ENCODE peak calls at places on chromosomes 2 and 18, in ten cellular contexts. B is HepG2, Y is A549, E is ovary, C is sigmoid colon, X is transverse colon, F is SK-N-SH, W is H1, M is tibial nerve, G is GM12878. V is an unnamed sample. For H3K4me1, the result is how much of the 10 kb centered on the place peaks cover.

GRCh38 chr2:30706534-30707303 is 100.5 kb downstream of the CAPN13 start:
- DNase-seq in C (peak), E (peak), B (peak), F (peak), W (peak), G (peak), X (peak), M (peak), Y (peak), V (peak)

GRCh38 chr2:240791821-240792657 is 28.0 kb downstream of the KIF1A start:
- DNase-seq in Y (no peak), E (peak), F (no peak), G (no peak), X (no peak), W (no peak), B (no peak), M (no peak), C (peak), V (no peak)

GRCh38 chr2:126700073-126700581 is 44.2 kb downstream of the GYPC start:
- DNase-seq in M (no peak), B (no peak), C (no peak), F (no peak), Y (no peak), X (no peak), G (no peak), E (peak), W (no peak), V (no peak)

GRCh38 chr2:61688369-61689334 is 150.5 kb upstream of the XPO1 start:
- DNase-seq in F (no peak), M (no peak), X (no peak), G (no peak), C (no peak), E (no peak), B (no peak), W (peak), Y (no peak), V (no peak)

GRCh38 chr2:105934467-105934866 is 189.8 kb downstream of the NCK2 start:
- DNase-seq in Y (no peak), X (no peak), C (no peak), W (no peak), M (no peak), B (peak), F (no peak), G (no peak), E (no peak), V (no peak)

GRCh38 chr2:96185516-96185915 is 23.1 kb downstream of the STARD7 start:
- DNase-seq in W (no peak), E (no peak), Y (no peak), B (no peak), X (no peak), C (no peak), M (no peak), G (no peak), F (no peak), V (no peak)

GRCh38 chr2:185188656-185189055 is 549.9 kb upstream of the FSIP2 start:
- DNase-seq in B (no peak), W (no peak), C (no peak), F (no peak), G (no peak), M (no peak), E (no peak), X (no peak), Y (no peak), V (no peak)

GRCh38 chr2:28391564-28392296 is 928 bp upstream of the FOSL2 start:
- DNase-seq in E (peak), M (peak), Y (peak), F (peak), G (no peak), B (peak), X (peak), C (peak), W (peak), V (peak)

GRCh38 chr18:58856881-58857280 is 7.8 kb upstream of the ZNF532 start:
- DNase-seq in Y (peak), G (no peak), M (no peak), E (no peak), W (no peak), C (peak), F (no peak), X (no peak), B (no peak), V (no peak)

GRCh38 chr18:35466815-35467623 is 30.7 kb downstream of the INO80C start:
- DNase-seq in Y (no peak), G (no peak), W (no peak), M (no peak), F (no peak), B (no peak), E (no peak), C (no peak), X (no peak), V (no peak)

GRCh38 chr2:207766697-207767460 is 2.8 kb downstream of the FZD5 start:
- DNase-seq in Y (no peak), B (peak), G (no peak), M (no peak), F (no peak), E (peak), C (no peak), X (peak), W (peak), V (peak)

GRCh38 chr18:45503988-45504387 is 111.3 kb upstream of the SLC14A2 start:
- DNase-seq in W (no peak), B (no peak), E (no peak), F (no peak), Y (no peak), G (no peak), C (no peak), M (no peak), X (no peak), V (no peak)

GRCh38 chr2:6325616-6326015 is 540.1 kb downstream of the CMPK2 start:
- DNase-seq in M (no peak), C (no peak), G (no peak), X (no peak), B (no peak), F (no peak), W (peak), Y (no peak), E (no peak), V (no peak)

GRCh38 chr2:208025814-208026184 is 472 bp upstream of the PLEKHM3 start:
- DNase-seq in G (no peak), C (no peak), X (no peak), M (no peak), Y (no peak), B (no peak), W (no peak), F (peak), E (peak), V (no peak)

GRCh38 chr18:79522451-79523220 is 126.9 kb downstream of the NFATC1 start:
- DNase-seq in W (peak), E (peak), M (no peak), F (no peak), C (peak), Y (no peak), B (no peak), X (peak), G (no peak), V (no peak)

GRCh38 chr2:88764850-88765153 is 73.3 kb downstream of the RPIA start:
- DNase-seq in F (no peak), Y (no peak), B (no peak), X (no peak), W (peak), C (no peak), M (no peak), E (no peak), G (no peak), V (no peak)

GRCh38 chr2:118860506-118860905 is 13.1 kb upstream of the EN1 start:
- DNase-seq in C (no peak), M (no peak), F (no peak), W (no peak), Y (no peak), E (no peak), X (no peak), G (no peak), B (no peak), V (no peak)

GRCh38 chr18:35387367-35387685 is 10.2 kb upstream of the ZNF396 start:
- DNase-seq in F (no peak), G (no peak), E (no peak), Y (no peak), C (no peak), B (no peak), M (no peak), W (no peak), X (no peak), V (no peak)

GRCh38 chr2:105888625-105889024 is 143.9 kb downstream of the NCK2 start:
- DNase-seq in M (no peak), X (no peak), Y (peak), G (no peak), W (no peak), B (peak), C (no peak), E (no peak), F (no peak), V (no peak)

GRCh38 chr2:152056418-152056817 is 42.4 kb downstream of the CACNB4 start:
- DNase-seq in C (no peak), W (no peak), F (no peak), Y (no peak), X (no peak), M (no peak), E (no peak), G (no peak), B (no peak), V (no peak)

GRCh38 chr2:33442528-33443069 is 33.9 kb upstream of the RASGRP3 start:
- DNase-seq in E (no peak), Y (no peak), W (no peak), G (no peak), F (no peak), B (no peak), C (no peak), M (no peak), X (no peak), V (no peak)

GRCh38 chr2:126658910-126659613 is 3.1 kb downstream of the GYPC start:
- DNase-seq in W (no peak), C (peak), B (no peak), G (peak), X (peak), F (no peak), E (peak), Y (no peak), M (peak), V (peak)

GRCh38 chr2:170336916-170337315 is 159.0 kb downstream of the MYO3B start:
- DNase-seq in X (no peak), C (no peak), W (no peak), E (no peak), B (no peak), Y (no peak), F (no peak), G (no peak), M (no peak), V (no peak)

GRCh38 chr2:222268311-222268980 is 30.4 kb downstream of the PAX3 start:
- DNase-seq in M (no peak), E (no peak), B (no peak), W (no peak), F (no peak), C (no peak), Y (no peak), X (no peak), G (no peak), V (no peak)

GRCh38 chr2:205161156-205161555 is 521.1 kb upstream of the NRP2 start:
- DNase-seq in G (no peak), W (no peak), C (no peak), F (no peak), X (no peak), Y (no peak), M (no peak), B (no peak), E (no peak), V (no peak)

GRCh38 chr18:77087391-77088141 is 45.0 kb downstream of the MBP start:
- DNase-seq in B (no peak), C (peak), G (no peak), X (peak), M (no peak), W (peak), E (peak), Y (no peak), F (no peak), V (peak)

GRCh38 chr2:109164739-109165221 is 35.8 kb downstream of the SH3RF3 start:
- DNase-seq in Y (no peak), E (no peak), G (no peak), F (no peak), X (no peak), B (no peak), M (peak), W (no peak), C (peak), V (no peak)

GRCh38 chr18:9038277-9038871 is 64.1 kb upstream of the NDUFV2 start:
- DNase-seq in X (no peak), W (no peak), Y (no peak), E (no peak), G (no peak), C (no peak), B (no peak), M (no peak), F (no peak), V (no peak)

GRCh38 chr2:16700566-16701259 is 35.1 kb upstream of the CYRIA start:
- DNase-seq in C (no peak), M (no peak), G (no peak), E (no peak), W (no peak), Y (no peak), B (no peak), F (no peak), X (no peak), V (no peak)

GRCh38 chr18:43422483-43422882 is 145.2 kb upstream of the SYT4 start:
- DNase-seq in E (no peak), M (no peak), G (no peak), C (no peak), X (no peak), Y (peak), F (peak), W (no peak), B (no peak), V (no peak)

GRCh38 chr2:36480596-36480995 is 117.4 kb downstream of the FEZ2 start:
- DNase-seq in B (no peak), G (no peak), Y (no peak), W (no peak), E (no peak), M (no peak), F (no peak), X (no peak), C (no peak), V (no peak)

GRCh38 chr18:25349131-25349925 is 2.6 kb downstream of the ZNF521 start:
- DNase-seq in X (peak), M (no peak), B (no peak), C (peak), F (peak), G (no peak), W (peak), E (peak), Y (no peak), V (no peak)

GRCh38 chr2:38706846-38707345 is 41.0 kb downstream of the GALM start:
- DNase-seq in E (no peak), F (no peak), G (no peak), B (no peak), Y (no peak), M (no peak), W (no peak), X (no peak), C (no peak), V (no peak)

GRCh38 chr2:51387235-51387634 is 355.3 kb upstream of the NRXN1 start:
- DNase-seq in X (no peak), C (no peak), G (no peak), E (no peak), B (no peak), W (no peak), F (no peak), M (no peak), Y (no peak), V (no peak)

GRCh38 chr2:104177179-104177578 is 676.7 kb upstream of the POU3F3 start:
- DNase-seq in G (no peak), M (no peak), C (no peak), B (no peak), F (no peak), W (no peak), X (no peak), Y (peak), E (no peak), V (no peak)

GRCh38 chr2:205321240-205321639 is 361.1 kb upstream of the NRP2 start:
- DNase-seq in C (no peak), F (no peak), E (no peak), G (no peak), X (no peak), Y (no peak), B (no peak), W (no peak), M (no peak), V (no peak)

GRCh38 chr2:237723023-237723422 is 75.6 kb upstream of the RBM44 start:
- DNase-seq in F (no peak), B (no peak), W (no peak), M (no peak), X (no peak), C (no peak), E (no peak), Y (no peak), G (no peak), V (no peak)

GRCh38 chr2:237721828-237722227 is 76.8 kb upstream of the RBM44 start:
- DNase-seq in G (no peak), F (no peak), C (no peak), M (no peak), W (no peak), X (no peak), B (no peak), E (no peak), Y (no peak), V (no peak)

GRCh38 chr2:237722616-237723015 is 76.0 kb upstream of the RBM44 start:
- DNase-seq in X (no peak), F (no peak), B (no peak), M (no peak), E (no peak), W (no peak), G (no peak), C (peak), Y (no peak), V (no peak)

GRCh38 chr2:237720444-237720843 is 78.1 kb upstream of the RBM44 start:
- DNase-seq in Y (no peak), W (peak), X (no peak), M (no peak), G (no peak), C (no peak), B (no peak), F (no peak), E (no peak), V (no peak)

GRCh38 chr2:237720962-237721361 is 77.6 kb upstream of the RBM44 start:
- DNase-seq in W (no peak), E (no peak), B (no peak), F (no peak), X (no peak), M (no peak), G (no peak), C (peak), Y (no peak), V (no peak)
- H3K4me1 ChIP-seq in W (under half), E (under half), B (under half), F (half or more), X (under half), M (under half), G (under half), C (under half), Y (under half), V (under half)

GRCh38 chr2:42764096-42764495 is at the start of gene OXER1:
- DNase-seq in G (no peak), X (no peak), B (no peak), C (peak), W (no peak), F (peak), Y (no peak), E (no peak), M (no peak), V (no peak)
- TF ChIP-seq EP300 in G (no peak), X (no peak), B (no peak), C (no peak), W (no peak), F (no peak), Y (no peak), E (no peak), M (no peak), V (no peak)

GRCh38 chr2:85711578-85712060 is 17.5 kb downstream of the GNLY start:
- DNase-seq in Y (no peak), F (no peak), M (no peak), B (no peak), X (no peak), W (no peak), E (no peak), G (no peak), C (no peak), V (no peak)
- H3K4me1 ChIP-seq in Y (under half), F (under half), M (under half), B (under half), X (under half), W (under half), E (under half), G (under half), C (under half), V (half or more)

DNA sequence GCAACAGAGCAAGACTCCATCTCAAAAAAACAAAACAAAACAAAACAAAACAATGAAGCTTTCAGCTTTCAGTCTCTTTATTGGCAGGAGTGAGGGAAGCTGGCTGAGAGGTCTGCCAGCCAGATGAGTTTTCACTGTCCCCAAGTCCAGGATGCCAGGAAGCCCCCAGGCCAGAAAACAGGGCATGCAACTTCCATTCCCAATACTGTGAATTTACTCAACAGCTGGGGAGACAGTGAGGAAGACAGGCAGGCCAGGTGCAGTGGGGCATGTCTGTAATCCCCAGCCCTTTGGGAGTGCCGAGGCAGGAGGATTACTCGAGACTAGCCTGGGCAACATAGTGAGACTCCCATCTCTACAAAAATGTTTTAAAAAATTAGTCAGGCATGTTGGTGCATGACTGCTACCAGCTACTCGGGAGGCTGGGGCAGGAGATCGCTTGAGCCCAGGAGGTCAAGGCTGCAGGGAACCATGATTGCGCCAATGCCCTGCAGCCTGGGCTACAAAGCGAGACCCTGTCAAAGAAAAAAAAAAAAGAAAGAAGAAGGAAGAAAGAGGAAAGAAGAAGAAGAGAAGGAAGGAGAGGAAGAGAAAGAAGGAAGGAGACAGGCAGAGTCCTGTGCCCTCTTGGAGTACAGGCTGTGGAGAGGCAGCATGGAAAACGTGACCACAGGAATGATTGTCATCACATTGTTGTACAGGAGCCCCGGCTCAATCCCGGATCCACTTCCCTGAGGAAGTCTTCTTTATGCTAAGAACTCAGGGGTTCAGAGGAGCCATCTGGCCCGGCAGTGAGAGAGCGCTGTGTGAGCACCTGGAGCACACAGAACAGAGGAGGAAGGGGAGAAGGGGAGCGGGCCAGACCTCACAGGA is 29.2 kb upstream of the POMC start:
- DNase-seq in F (no peak), B (no peak), W (no peak), E (no peak), M (no peak), Y (no peak), G (no peak), C (no peak), X (no peak), V (no peak)
- TF ChIP-seq EP300 in F (no peak), B (no peak), W (no peak), E (no peak), M (no peak), Y (no peak), G (no peak), C (no peak), X (no peak), V (no peak)

DNA sequence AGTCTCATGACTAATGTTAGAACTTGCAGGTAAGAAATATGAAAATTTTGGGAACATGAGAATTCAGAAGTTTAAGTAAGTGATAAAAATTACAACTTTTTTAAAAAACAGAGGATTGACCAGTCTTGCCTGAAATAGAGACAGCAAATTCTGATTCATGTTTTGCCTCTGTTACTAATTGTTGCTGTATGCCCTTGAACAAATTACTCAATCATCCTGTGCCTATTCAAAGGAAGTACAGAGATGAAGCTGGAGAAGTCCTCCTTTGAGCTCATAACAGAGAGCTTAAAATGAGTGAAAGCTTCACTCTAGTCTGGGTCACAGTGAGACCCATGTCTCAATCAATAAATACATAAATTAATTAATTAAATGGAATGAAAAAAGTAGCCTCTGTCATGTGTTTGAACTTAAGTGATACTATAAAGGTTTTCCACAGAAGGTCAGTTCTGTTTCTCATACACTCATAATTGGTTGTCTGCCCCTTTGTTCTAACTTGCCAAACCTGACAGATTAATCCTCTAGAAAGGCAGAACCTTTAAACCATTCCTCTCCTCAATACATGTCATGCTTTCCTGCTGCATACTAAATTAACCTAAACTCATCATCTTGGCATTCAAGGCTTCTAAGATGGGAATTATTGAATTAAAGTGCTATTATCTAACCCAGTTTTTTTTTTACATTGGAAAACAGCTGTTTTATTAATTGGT is 374.6 kb upstream of the LRATD1 start:
- DNase-seq in M (no peak), Y (no peak), E (no peak), W (no peak), C (no peak), X (no peak), B (no peak), F (no peak), G (no peak), V (no peak)
- H3K4me1 ChIP-seq in M (under half), Y (under half), E (under half), W (under half), C (under half), X (under half), B (under half), F (under half), G (under half), V (under half)

GRCh38 chr2:219072741-219073140 is 12.0 kb upstream of the IHH start:
- DNase-seq in W (no peak), G (no peak), B (no peak), M (no peak), X (no peak), E (no peak), C (no peak), Y (no peak), F (no peak), V (no peak)
- TF ChIP-seq EP300 in W (no peak), G (no peak), B (no peak), M (no peak), X (no peak), E (no peak), C (no peak), Y (no peak), F (no peak), V (no peak)

V was measured in stomach.